ENCODE peak calls at places on chromosome 14, in five cellular contexts. One of them, this sample, is unnamed.
A peak's percentile ranks its signal among the peaks of the same experiment; 100 is the strongest.

GRCh38 chr14:70339970-70340369 is 19.5 kb downstream of the COX16 start:
- DNase-seq in nucleus accumbens: no peak
- DNase-seq in HTR-8/SVneo: no peak
- DNase-seq in PC-9: no peak
- DNase-seq in iPS-NIHi11: no peak
- DNase-seq in this sample: no peak

GRCh38 chr14:85788834-85789233 is 258.9 kb downstream of the FLRT2 start:
- DNase-seq in nucleus accumbens: no peak
- DNase-seq in HTR-8/SVneo: no peak
- DNase-seq in PC-9: no peak
- DNase-seq in iPS-NIHi11: no peak
- DNase-seq in this sample: no peak

GRCh38 chr14:51041117-51041531 is 53.8 kb downstream of the TRIM9 start:
- DNase-seq in nucleus accumbens: no peak
- DNase-seq in HTR-8/SVneo: no peak
- DNase-seq in PC-9: no peak
- DNase-seq in iPS-NIHi11: no peak
- DNase-seq in this sample: peak; percentile 60

GRCh38 chr14:100393906-100394732 is 71.0 kb downstream of the SLC25A47 start:
- DNase-seq in nucleus accumbens: no peak
- DNase-seq in HTR-8/SVneo: no peak
- DNase-seq in PC-9: no peak
- DNase-seq in iPS-NIHi11: no peak
- DNase-seq in this sample: peak; percentile 46

GRCh38 chr14:86654558-86655184 is 1124.7 kb downstream of the FLRT2 start:
- DNase-seq in nucleus accumbens: no peak
- DNase-seq in HTR-8/SVneo: peak; percentile 10
- DNase-seq in PC-9: no peak
- DNase-seq in iPS-NIHi11: peak; percentile 55
- DNase-seq in this sample: peak; percentile 12

GRCh38 chr14:103845327-103845726 is 2.0 kb downstream of the PPP1R13B start:
- DNase-seq in nucleus accumbens: no peak
- DNase-seq in HTR-8/SVneo: no peak
- DNase-seq in PC-9: no peak
- DNase-seq in iPS-NIHi11: no peak
- DNase-seq in this sample: no peak

GRCh38 chr14:99043756-99044155 is 228.2 kb downstream of the BCL11B start:
- DNase-seq in nucleus accumbens: no peak
- DNase-seq in HTR-8/SVneo: no peak
- DNase-seq in PC-9: no peak
- DNase-seq in iPS-NIHi11: no peak
- DNase-seq in this sample: no peak

GRCh38 chr14:105069887-105070759 is 4.9 kb upstream of the GPR132 start:
- DNase-seq in nucleus accumbens: no peak
- DNase-seq in HTR-8/SVneo: no peak
- DNase-seq in PC-9: no peak
- DNase-seq in iPS-NIHi11: no peak
- DNase-seq in this sample: no peak

This sample was measured in retina.